ENCODE peak calls at places on chromosomes 4 and X, in nine cellular contexts. T is IMR-90; W is aorta; F is activated CD4-positive, alpha-beta T cell treated with anti-CD3 and anti-CD28 coated beads for 1 hour; C is NCI-H1417 treated with DMSO at 0.1 percent for 48 hours; J is GDM1; V is A172; E is neural crest cell; X is endodermal cell. P is an unnamed sample.

GRCh38 chr4:187075514-187075913 is 351.9 kb upstream of the FAT1 start:
- DNase-seq in X (no peak), J (no peak), V (no peak), C (no peak), F (no peak), W (no peak), T (peak), E (no peak), P (no peak)

GRCh38 chr4:6447561-6448290 is 24.7 kb downstream of the PPP2R2C start:
- DNase-seq in E (no peak), W (peak), F (no peak), X (no peak), C (no peak), V (no peak), T (no peak), J (no peak), P (no peak)

GRCh38 chr4:148120216-148120615 is 322.0 kb downstream of the NR3C2 start:
- DNase-seq in C (no peak), V (no peak), E (no peak), F (no peak), T (no peak), X (no peak), J (no peak), W (no peak), P (no peak)

GRCh38 chrX:31540313-31540712 is 468.5 kb upstream of the FTHL17 start:
- DNase-seq in C (no peak), E (no peak), J (no peak), T (no peak), V (peak), W (no peak), F (no peak), X (no peak), P (no peak)

GRCh38 chrX:10157545-10157944 is 770 bp downstream of the CLCN4 start:
- DNase-seq in V (peak), T (peak), W (no peak), J (no peak), E (no peak), C (no peak), X (no peak), F (no peak), P (no peak)

GRCh38 chrX:142089193-142089592 is 115.9 kb downstream of the MAGEC2 start:
- DNase-seq in E (no peak), F (no peak), V (peak), X (no peak), C (no peak), W (no peak), J (no peak), T (peak), P (no peak)

GRCh38 chrX:20218809-20219505 is 47.8 kb downstream of the RPS6KA3 start:
- DNase-seq in X (no peak), C (no peak), J (no peak), F (no peak), T (peak), W (no peak), E (no peak), V (no peak), P (no peak)

GRCh38 chr4:11505225-11505971 is 76.7 kb upstream of the HS3ST1 start:
- DNase-seq in X (no peak), W (no peak), F (no peak), E (no peak), V (peak), T (no peak), J (no peak), C (no peak), P (peak)

GRCh38 chrX:132821974-132822633 is 136.3 kb downstream of the HS6ST2 start:
- DNase-seq in F (no peak), X (no peak), T (no peak), C (no peak), V (no peak), W (no peak), J (no peak), E (no peak), P (no peak)

GRCh38 chr4:2869659-2870058 is 26.0 kb downstream of the ADD1 start:
- DNase-seq in J (no peak), X (no peak), V (no peak), F (no peak), T (no peak), W (no peak), C (no peak), E (no peak), P (no peak)

GRCh38 chr4:95596676-95597075 is 47.9 kb upstream of the UNC5C start:
- DNase-seq in J (no peak), W (no peak), E (no peak), T (no peak), C (no peak), F (no peak), V (no peak), X (no peak), P (no peak)

GRCh38 chr4:76233534-76233933 is 18.0 kb upstream of the FAM47E start:
- DNase-seq in X (no peak), F (no peak), T (no peak), W (no peak), E (no peak), C (no peak), V (no peak), J (no peak), P (no peak)

GRCh38 chrX:3779546-3779945 is 66.1 kb upstream of the PRKX start:
- DNase-seq in V (no peak), C (no peak), J (no peak), W (no peak), T (no peak), X (no peak), E (no peak), F (no peak), P (no peak)

GRCh38 chrX:8364369-8365141 is 100.1 kb upstream of the VCX3B start:
- DNase-seq in W (no peak), X (peak), T (no peak), C (no peak), V (peak), E (peak), F (no peak), J (no peak), P (peak)

GRCh38 chr4:1072830-1073446 is 40.4 kb downstream of the RNF212 start:
- DNase-seq in T (peak), J (peak), W (peak), E (peak), X (peak), F (no peak), V (peak), C (no peak), P (peak)

GRCh38 chr4:157025898-157026297 is 50.1 kb upstream of the GLRB start:
- DNase-seq in F (no peak), E (no peak), J (no peak), W (no peak), T (no peak), X (no peak), V (no peak), C (no peak), P (no peak)

GRCh38 chrX:143058096-143058495 is 32.4 kb downstream of the SPANXN4 start:
- DNase-seq in F (no peak), W (no peak), X (no peak), V (no peak), J (no peak), E (no peak), C (peak), T (no peak), P (no peak)

GRCh38 chr4:13933163-13933562 is 305.6 kb upstream of the BOD1L1 start:
- DNase-seq in V (peak), E (no peak), T (peak), X (no peak), C (no peak), J (no peak), W (no peak), F (no peak), P (no peak)

GRCh38 chr4:186725422-186726149 is 1.9 kb upstream of the FAT1 start:
- DNase-seq in C (no peak), W (peak), F (no peak), X (peak), J (no peak), E (peak), T (peak), V (peak), P (peak)

GRCh38 chr4:93657527-93657926 is 171.0 kb upstream of the ATOH1 start:
- DNase-seq in T (no peak), F (no peak), V (no peak), E (no peak), X (no peak), C (no peak), J (no peak), W (no peak), P (no peak)

GRCh38 chr4:108702960-108703359 is 52.6 kb downstream of the OSTC start:
- DNase-seq in X (no peak), F (no peak), W (no peak), C (no peak), V (no peak), E (no peak), J (no peak), T (no peak), P (no peak)

GRCh38 chr4:15562623-15563022 is 92.5 kb downstream of the FBXL5 start:
- DNase-seq in W (no peak), J (no peak), F (no peak), E (no peak), C (no peak), T (no peak), X (no peak), V (no peak), P (no peak)